ENCODE peak calls at places on chromosomes 7 and 10, in eight cellular contexts. One of them, this sample, is unnamed.
A peak's percentile ranks its signal among the peaks of the same experiment; 100 is the strongest.

GRCh38 chr7:70338061-70338460 is 739.8 kb downstream of the AUTS2 start:
- DNase-seq in GM23248: no peak
- DNase-seq in IMR-90: no peak
- DNase-seq in germinal center: no peak
- DNase-seq in AG08396: no peak
- DNase-seq in stimulated activated CD4-positive, alpha-beta T cell treated with anti-CD3 and anti-CD28 coated beads, Interleukin-15, amount 100 ng/mL, for 24 hours: no peak
- DNase-seq in left ventricle myocardium inferior: no peak
- DNase-seq in RWPE1: no peak
- DNase-seq in this sample: no peak

GRCh38 chr7:57404967-57405421 is 45.0 kb upstream of the ZNF716 start:
- DNase-seq in GM23248: no peak
- DNase-seq in IMR-90: no peak
- DNase-seq in germinal center: no peak
- DNase-seq in AG08396: no peak
- DNase-seq in stimulated activated CD4-positive, alpha-beta T cell treated with anti-CD3 and anti-CD28 coated beads, Interleukin-15, amount 100 ng/mL, for 24 hours: no peak
- DNase-seq in left ventricle myocardium inferior: no peak
- DNase-seq in RWPE1: no peak
- DNase-seq in this sample: no peak

GRCh38 chr7:26202019-26202985 is 757 bp downstream of the CBX3 start:
- DNase-seq in GM23248: peak; percentile 72
- DNase-seq in IMR-90: no peak
- DNase-seq in germinal center: peak; percentile 50
- DNase-seq in AG08396: peak; percentile 66
- DNase-seq in stimulated activated CD4-positive, alpha-beta T cell treated with anti-CD3 and anti-CD28 coated beads, Interleukin-15, amount 100 ng/mL, for 24 hours: peak; percentile 74
- DNase-seq in left ventricle myocardium inferior: peak; percentile 60
- DNase-seq in RWPE1: no peak
- DNase-seq in this sample: peak; percentile 61

GRCh38 chr7:214410-215212 is 22.2 kb downstream of the FAM20C start:
- DNase-seq in GM23248: peak; percentile 35
- DNase-seq in IMR-90: peak; percentile 81
- DNase-seq in germinal center: no peak
- DNase-seq in AG08396: peak; percentile 51
- DNase-seq in stimulated activated CD4-positive, alpha-beta T cell treated with anti-CD3 and anti-CD28 coated beads, Interleukin-15, amount 100 ng/mL, for 24 hours: no peak
- DNase-seq in left ventricle myocardium inferior: no peak
- DNase-seq in RWPE1: peak; percentile 79
- DNase-seq in this sample: peak; percentile 92

GRCh38 chr7:157670490-157671357 is 333.9 kb downstream of the DNAJB6 start:
- DNase-seq in GM23248: no peak
- DNase-seq in IMR-90: no peak
- DNase-seq in germinal center: no peak
- DNase-seq in AG08396: no peak
- DNase-seq in stimulated activated CD4-positive, alpha-beta T cell treated with anti-CD3 and anti-CD28 coated beads, Interleukin-15, amount 100 ng/mL, for 24 hours: no peak
- DNase-seq in left ventricle myocardium inferior: no peak
- DNase-seq in RWPE1: no peak
- DNase-seq in this sample: peak; percentile 65

GRCh38 chr10:130929422-130930325 is 381.8 kb downstream of the TCERG1L start:
- DNase-seq in GM23248: no peak
- DNase-seq in IMR-90: no peak
- DNase-seq in germinal center: no peak
- DNase-seq in AG08396: no peak
- DNase-seq in stimulated activated CD4-positive, alpha-beta T cell treated with anti-CD3 and anti-CD28 coated beads, Interleukin-15, amount 100 ng/mL, for 24 hours: no peak
- DNase-seq in left ventricle myocardium inferior: no peak
- DNase-seq in RWPE1: no peak
- DNase-seq in this sample: no peak

GRCh38 chr10:49107890-49108274 is 7.4 kb downstream of the VSTM4 start:
- DNase-seq in GM23248: no peak
- DNase-seq in IMR-90: no peak
- DNase-seq in germinal center: no peak
- DNase-seq in AG08396: no peak
- DNase-seq in stimulated activated CD4-positive, alpha-beta T cell treated with anti-CD3 and anti-CD28 coated beads, Interleukin-15, amount 100 ng/mL, for 24 hours: no peak
- DNase-seq in left ventricle myocardium inferior: no peak
- DNase-seq in RWPE1: no peak
- DNase-seq in this sample: no peak

GRCh38 chr10:87505366-87506113 is 847 bp downstream of the MINPP1 start:
- DNase-seq in GM23248: peak; percentile 87
- DNase-seq in IMR-90: peak; percentile 61
- DNase-seq in germinal center: peak; percentile 60
- DNase-seq in AG08396: peak; percentile 76
- DNase-seq in stimulated activated CD4-positive, alpha-beta T cell treated with anti-CD3 and anti-CD28 coated beads, Interleukin-15, amount 100 ng/mL, for 24 hours: peak; percentile 70
- DNase-seq in left ventricle myocardium inferior: peak; percentile 53
- DNase-seq in RWPE1: peak; percentile 67
- DNase-seq in this sample: peak; percentile 77

GRCh38 chr7:155337946-155338631 is 40.4 kb downstream of the INSIG1 start:
- DNase-seq in GM23248: no peak
- DNase-seq in IMR-90: no peak
- DNase-seq in germinal center: no peak
- DNase-seq in AG08396: no peak
- DNase-seq in stimulated activated CD4-positive, alpha-beta T cell treated with anti-CD3 and anti-CD28 coated beads, Interleukin-15, amount 100 ng/mL, for 24 hours: no peak
- DNase-seq in left ventricle myocardium inferior: no peak
- DNase-seq in RWPE1: no peak
- DNase-seq in this sample: no peak

This sample was measured in astrocyte of the hippocampus.